ENCODE peak calls at places on chromosomes 6 and 20, in five cellular contexts. Z is H1, K is HepG2, Q is A549, G is NB4. S is an unnamed sample.
A peak's percentile ranks its signal among the peaks of the same experiment; 100 is the strongest.

GRCh38 chr20:31570735-31571617 is 34.1 kb upstream of the ID1 start:
- DNase-seq in Z (no peak), K (peak; percentile 33), Q (no peak), G (no peak), S (no peak)

GRCh38 chr6:108736832-108737231 is 111.4 kb upstream of the ARMC2 start:
- DNase-seq in Z (peak; percentile 61), K (peak; percentile 27), Q (peak; percentile 42), G (peak; percentile 60), S (peak; percentile 43)

GRCh38 chr6:139486476-139486799 is 112.0 kb upstream of the CITED2 start:
- DNase-seq in Z (no peak), K (no peak), Q (no peak), G (no peak), S (no peak)

GRCh38 chr6:114096553-114097172 is 125.7 kb upstream of the HDAC2 start:
- DNase-seq in Z (no peak), K (peak; percentile 46), Q (peak; percentile 22), G (peak; percentile 45), S (no peak)

GRCh38 chr6:43768983-43769525 is 957 bp upstream of the VEGFA start:
- DNase-seq in Z (no peak), K (no peak), Q (no peak), G (peak; percentile 30), S (peak; percentile 13)

GRCh38 chr20:1415667-1416468 is 23.0 kb upstream of the FKBP1A start:
- DNase-seq in Z (no peak), K (peak; percentile 91), Q (peak; percentile 94), G (peak; percentile 83), S (no peak)

GRCh38 chr6:23176883-23177282 is 607.5 kb downstream of the HDGFL1 start:
- DNase-seq in Z (no peak), K (no peak), Q (peak; percentile 1), G (peak; percentile 12), S (peak; percentile 15)

GRCh38 chr6:150320450-150320849 is 48.4 kb upstream of the IYD start:
- DNase-seq in Z (no peak), K (no peak), Q (no peak), G (no peak), S (no peak)

GRCh38 chr6:12064538-12064937 is 52.4 kb downstream of the HIVEP1 start:
- DNase-seq in Z (no peak), K (no peak), Q (no peak), G (no peak), S (no peak)

GRCh38 chr6:26065952-26066380 is 21.3 kb upstream of the HFE start:
- DNase-seq in Z (no peak), K (peak; percentile 96), Q (peak; percentile 88), G (peak; percentile 88), S (no peak)

GRCh38 chr6:153832543-153832942 is 206.5 kb upstream of the OPRM1 start:
- DNase-seq in Z (no peak), K (no peak), Q (no peak), G (no peak), S (no peak)

GRCh38 chr6:106519460-106520394 is 109.6 kb downstream of the RTN4IP1 start:
- DNase-seq in Z (no peak), K (no peak), Q (peak; percentile 27), G (peak; percentile 97), S (no peak)

GRCh38 chr6:47483853-47484546 is 6.4 kb downstream of the CD2AP start:
- DNase-seq in Z (no peak), K (peak; percentile 31), Q (no peak), G (no peak), S (no peak)

GRCh38 chr20:32636278-32636677 is 37.5 kb downstream of the C20orf203 start:
- DNase-seq in Z (no peak), K (no peak), Q (no peak), G (no peak), S (no peak)

GRCh38 chr6:167856999-167857660 is 30.4 kb downstream of the AFDN start:
- DNase-seq in Z (no peak), K (peak; percentile 22), Q (no peak), G (no peak), S (no peak)

GRCh38 chr6:168851460-168852103 is 402.1 kb downstream of the THBS2 start:
- DNase-seq in Z (no peak), K (no peak), Q (no peak), G (no peak), S (no peak)

GRCh38 chr6:36590237-36590636 is 3.9 kb upstream of the SRSF3 start:
- DNase-seq in Z (no peak), K (peak; percentile 57), Q (no peak), G (no peak), S (peak; percentile 12)

GRCh38 chr6:13615802-13616140 is 636 bp downstream of the NOL7 start:
- DNase-seq in Z (no peak), K (no peak), Q (no peak), G (peak; percentile 55), S (peak; percentile 32)

GRCh38 chr6:168699631-168700315 is 258.8 kb downstream of the SMOC2 start:
- DNase-seq in Z (no peak), K (no peak), Q (no peak), G (no peak), S (no peak)

GRCh38 chr6:138004423-138005287 is 102.6 kb downstream of the PERP start:
- DNase-seq in Z (no peak), K (peak; percentile 35), Q (peak; percentile 47), G (peak; percentile 74), S (no peak)

GRCh38 chr6:14930366-14930989 is 315.4 kb upstream of the JARID2 start:
- DNase-seq in Z (no peak), K (no peak), Q (no peak), G (no peak), S (no peak)

GRCh38 chr6:22954749-22955385 is 385.5 kb downstream of the HDGFL1 start:
- DNase-seq in Z (no peak), K (peak; percentile 4), Q (peak; percentile 42), G (no peak), S (no peak)

GRCh38 chr6:42781811-42782688 is at the start of gene BICRAL:
- DNase-seq in Z (no peak), K (peak; percentile 70), Q (peak; percentile 69), G (peak; percentile 83), S (peak; percentile 44)

GRCh38 chr20:17716331-17716730 is 16.6 kb downstream of the BANF2 start:
- DNase-seq in Z (no peak), K (no peak), Q (no peak), G (no peak), S (no peak)

GRCh38 chr6:24016857-24017256 is 109.2 kb upstream of the NRSN1 start:
- DNase-seq in Z (no peak), K (no peak), Q (no peak), G (no peak), S (no peak)

GRCh38 chr6:145483191-145483996 is 251.9 kb downstream of the EPM2A start:
- DNase-seq in Z (no peak), K (peak; percentile 52), Q (peak; percentile 40), G (no peak), S (no peak)

GRCh38 chr6:96927660-96928059 is 3.1 kb downstream of the KLHL32 start:
- DNase-seq in Z (no peak), K (no peak), Q (no peak), G (no peak), S (no peak)

GRCh38 chr6:37134622-37135191 is 35.2 kb upstream of the PIM1 start:
- DNase-seq in Z (no peak), K (no peak), Q (peak; percentile 96), G (no peak), S (no peak)

GRCh38 chr20:61739086-61739831 is 326.4 kb downstream of the TAF4 start:
- DNase-seq in Z (no peak), K (no peak), Q (no peak), G (no peak), S (no peak)

GRCh38 chr6:53734473-53735299 is 60.1 kb upstream of the LRRC1 start:
- DNase-seq in Z (peak; percentile 29), K (peak; percentile 31), Q (peak; percentile 77), G (peak; percentile 59), S (peak; percentile 72)
- TF ChIP-seq MAX in Z (peak; percentile 31), K (no peak), Q (no peak), G (no peak), S (no peak)

GRCh38 chr6:4302524-4302923 is 167.1 kb upstream of the ECI2 start:
- DNase-seq in Z (no peak), K (no peak), Q (no peak), G (no peak), S (no peak)
- TF ChIP-seq MAX in Z (no peak), K (no peak), Q (no peak), G (no peak), S (no peak)

GRCh38 chr20:39985276-39985675 is 703.8 kb downstream of the MAFB start:
- DNase-seq in Z (no peak), K (no peak), Q (no peak), G (no peak), S (no peak)
- TF ChIP-seq MAX in Z (no peak), K (no peak), Q (no peak), G (no peak), S (no peak)

GRCh38 chr6:151695181-151695580 is 112.3 kb upstream of the ESR1 start:
- DNase-seq in Z (no peak), K (no peak), Q (no peak), G (no peak), S (no peak)
- TF ChIP-seq MAX in Z (no peak), K (no peak), Q (no peak), G (no peak), S (no peak)

GRCh38 chr6:35027807-35028206 is 113.3 kb downstream of the TCP11 start:
- DNase-seq in Z (no peak), K (no peak), Q (no peak), G (no peak), S (no peak)
- TF ChIP-seq MAX in Z (no peak), K (no peak), Q (no peak), G (no peak), S (no peak)

DNA sequence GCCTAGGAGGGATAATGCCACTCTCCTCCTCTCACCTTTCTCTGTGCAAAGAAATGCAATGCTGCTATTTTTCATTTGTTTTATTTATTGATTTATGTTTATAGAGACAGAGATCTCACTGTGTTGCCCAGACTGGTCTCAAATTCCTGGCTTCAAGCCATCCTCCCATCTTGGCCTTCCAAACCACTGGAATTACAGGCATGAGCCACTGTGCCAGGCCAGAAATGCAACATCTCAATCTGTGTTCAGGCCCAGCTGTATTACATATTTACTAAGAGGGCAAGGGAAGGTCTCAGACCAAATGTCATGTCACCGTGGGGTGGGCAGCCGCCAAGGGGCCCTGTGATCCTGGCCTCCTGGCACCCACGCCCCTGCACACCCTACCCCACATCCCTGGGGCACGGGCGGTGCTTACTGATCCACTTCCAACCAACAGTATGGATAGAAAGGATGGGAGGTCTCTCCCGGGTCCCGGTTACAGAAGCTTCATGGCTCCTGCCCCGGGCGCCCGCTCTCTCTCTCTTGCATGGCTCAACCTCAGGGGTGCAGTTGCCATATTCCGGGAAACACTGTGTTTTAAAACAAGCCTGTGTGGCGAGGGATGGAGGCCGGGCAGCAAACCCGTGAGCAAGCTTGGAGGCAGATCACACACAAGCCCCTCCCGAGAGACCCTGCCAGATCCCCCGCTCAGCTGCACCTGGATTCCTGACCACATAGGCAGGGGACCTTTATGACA is 111.8 kb downstream of the AGPAT4 start:
- DNase-seq in Z (no peak), K (no peak), Q (no peak), G (no peak), S (no peak)
- TF ChIP-seq MAX in Z (no peak), K (no peak), Q (no peak), G (no peak), S (no peak)

DNA sequence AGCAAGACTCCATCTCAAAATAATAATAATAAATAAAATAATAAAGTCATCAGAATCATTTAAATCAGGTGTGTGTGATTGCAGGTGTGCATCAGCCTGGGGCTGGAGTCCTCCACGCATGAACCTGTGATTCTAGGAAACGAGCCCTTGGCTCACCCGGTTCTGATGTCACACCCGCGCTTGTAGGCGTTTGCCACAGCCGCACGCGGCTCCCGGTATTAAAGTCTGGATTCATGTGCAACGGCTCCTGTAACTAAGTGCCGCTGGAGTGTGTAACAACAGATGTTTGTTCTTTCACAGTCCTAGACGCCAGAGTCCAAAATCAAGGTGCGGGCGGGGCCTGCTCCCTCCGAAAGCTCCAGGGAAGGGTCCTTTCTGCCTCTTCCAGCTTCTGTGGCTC is 45.2 kb downstream of the KCNQ2 start:
- DNase-seq in Z (no peak), K (no peak), Q (no peak), G (no peak), S (no peak)
- TF ChIP-seq MAX in Z (no peak), K (no peak), Q (no peak), G (no peak), S (no peak)

S was measured in WTC11.